ENCODE peak calls at places on chromosomes 13 and 19, in eight cellular contexts. One of them, this sample, is unnamed.

GRCh38 chr19:17090501-17091074 is 15.0 kb downstream of the MYO9B start:
- DNase-seq in H1: no peak
- DNase-seq in AG04450: no peak
- DNase-seq in A549: no peak
- DNase-seq in HCEC 1CT: no peak
- DNase-seq in endothelial cell: no peak
- DNase-seq in foreskin fibroblast: no peak
- DNase-seq in cardiac muscle cell: no peak
- DNase-seq in this sample: no peak

GRCh38 chr13:23743269-23743668 is 145.9 kb downstream of the MIPEP start:
- DNase-seq in H1: no peak
- DNase-seq in AG04450: no peak
- DNase-seq in A549: peak; percentile 41
- DNase-seq in HCEC 1CT: no peak
- DNase-seq in endothelial cell: no peak
- DNase-seq in foreskin fibroblast: peak; percentile 15
- DNase-seq in cardiac muscle cell: no peak
- DNase-seq in this sample: no peak

GRCh38 chr19:29612801-29613595 is 6.9 kb downstream of the POP4 start:
- DNase-seq in H1: no peak
- DNase-seq in AG04450: no peak
- DNase-seq in A549: no peak
- DNase-seq in HCEC 1CT: no peak
- DNase-seq in endothelial cell: no peak
- DNase-seq in foreskin fibroblast: no peak
- DNase-seq in cardiac muscle cell: no peak
- DNase-seq in this sample: no peak

GRCh38 chr13:92842145-92842544 is 384.5 kb upstream of the GPC6 start:
- DNase-seq in H1: no peak
- DNase-seq in AG04450: peak; percentile 67
- DNase-seq in A549: no peak
- DNase-seq in HCEC 1CT: peak; percentile 93
- DNase-seq in endothelial cell: no peak
- DNase-seq in foreskin fibroblast: peak; percentile 93
- DNase-seq in cardiac muscle cell: no peak
- DNase-seq in this sample: no peak

GRCh38 chr13:98930014-98930625 is 47.7 kb downstream of the DOCK9 start:
- DNase-seq in H1: no peak
- DNase-seq in AG04450: no peak
- DNase-seq in A549: no peak
- DNase-seq in HCEC 1CT: no peak
- DNase-seq in endothelial cell: peak; percentile 40
- DNase-seq in foreskin fibroblast: no peak
- DNase-seq in cardiac muscle cell: no peak
- DNase-seq in this sample: no peak

GRCh38 chr19:694481-695349 is 537 bp downstream of the PRSS57 start:
- DNase-seq in H1: no peak
- DNase-seq in AG04450: no peak
- DNase-seq in A549: no peak
- DNase-seq in HCEC 1CT: no peak
- DNase-seq in endothelial cell: no peak
- DNase-seq in foreskin fibroblast: no peak
- DNase-seq in cardiac muscle cell: no peak
- DNase-seq in this sample: no peak

GRCh38 chr13:90121784-90122183 is 1225.7 kb upstream of the MIR17HG start:
- DNase-seq in H1: no peak
- DNase-seq in AG04450: no peak
- DNase-seq in A549: no peak
- DNase-seq in HCEC 1CT: no peak
- DNase-seq in endothelial cell: no peak
- DNase-seq in foreskin fibroblast: no peak
- DNase-seq in cardiac muscle cell: no peak
- DNase-seq in this sample: no peak

GRCh38 chr13:110396476-110396875 is 89.4 kb downstream of the COL4A2 start:
- DNase-seq in H1: no peak
- DNase-seq in AG04450: no peak
- DNase-seq in A549: no peak
- DNase-seq in HCEC 1CT: no peak
- DNase-seq in endothelial cell: no peak
- DNase-seq in foreskin fibroblast: no peak
- DNase-seq in cardiac muscle cell: no peak
- DNase-seq in this sample: no peak

GRCh38 chr13:30128095-30128494 is 179.3 kb downstream of the KATNAL1 start:
- DNase-seq in H1: no peak
- DNase-seq in AG04450: no peak
- DNase-seq in A549: no peak
- DNase-seq in HCEC 1CT: no peak
- DNase-seq in endothelial cell: no peak
- DNase-seq in foreskin fibroblast: no peak
- DNase-seq in cardiac muscle cell: no peak
- DNase-seq in this sample: no peak

GRCh38 chr13:59447846-59448620 is 715.7 kb downstream of the DIAPH3 start:
- DNase-seq in H1: no peak
- DNase-seq in AG04450: peak; percentile 43
- DNase-seq in A549: no peak
- DNase-seq in HCEC 1CT: no peak
- DNase-seq in endothelial cell: no peak
- DNase-seq in foreskin fibroblast: peak; percentile 29
- DNase-seq in cardiac muscle cell: no peak
- DNase-seq in this sample: peak; percentile 91

GRCh38 chr13:110403315-110403714 is 96.2 kb downstream of the COL4A2 start:
- DNase-seq in H1: no peak
- DNase-seq in AG04450: peak; percentile 44
- DNase-seq in A549: no peak
- DNase-seq in HCEC 1CT: peak; percentile 34
- DNase-seq in endothelial cell: no peak
- DNase-seq in foreskin fibroblast: peak; percentile 55
- DNase-seq in cardiac muscle cell: no peak
- DNase-seq in this sample: no peak

GRCh38 chr13:35978607-35979316 is 152.4 kb downstream of the DCLK1 start:
- DNase-seq in H1: peak; percentile 72
- DNase-seq in AG04450: no peak
- DNase-seq in A549: peak; percentile 40
- DNase-seq in HCEC 1CT: peak; percentile 24
- DNase-seq in endothelial cell: peak; percentile 58
- DNase-seq in foreskin fibroblast: peak; percentile 81
- DNase-seq in cardiac muscle cell: peak; percentile 55
- DNase-seq in this sample: no peak

GRCh38 chr19:34075661-34076091 is 96.6 kb upstream of the LSM14A start:
- DNase-seq in H1: no peak
- DNase-seq in AG04450: no peak
- DNase-seq in A549: no peak
- DNase-seq in HCEC 1CT: no peak
- DNase-seq in endothelial cell: no peak
- DNase-seq in foreskin fibroblast: peak; percentile 5
- DNase-seq in cardiac muscle cell: no peak
- DNase-seq in this sample: no peak

GRCh38 chr13:101149735-101150380 is 266.4 kb downstream of the NALCN start:
- DNase-seq in H1: no peak
- DNase-seq in AG04450: peak; percentile 34
- DNase-seq in A549: peak; percentile 13
- DNase-seq in HCEC 1CT: peak; percentile 49
- DNase-seq in endothelial cell: peak; percentile 26
- DNase-seq in foreskin fibroblast: peak; percentile 72
- DNase-seq in cardiac muscle cell: peak; percentile 28
- DNase-seq in this sample: peak; percentile 37

GRCh38 chr19:533485-534058 is 2.0 kb downstream of the CDC34 start:
- DNase-seq in H1: no peak
- DNase-seq in AG04450: no peak
- DNase-seq in A549: no peak
- DNase-seq in HCEC 1CT: no peak
- DNase-seq in endothelial cell: no peak
- DNase-seq in foreskin fibroblast: no peak
- DNase-seq in cardiac muscle cell: no peak
- DNase-seq in this sample: no peak